ENCODE peak calls at places on chromosomes 5 and 9, in nine cellular contexts. Y is BE2C, X is LNCaP clone FGC, Q is MM.1S, O is lower lobe of right lung, W is fibroblast of lung, G is lung, D is ascending aorta, A is body of pancreas. B is an unnamed sample.

GRCh38 chr9:71285191-71285656 is 163.8 kb upstream of the TRPM3 start:
- DNase-seq in X (peak; percentile 80), Q (peak; percentile 71), A (peak; percentile 44), Y (peak; percentile 65), W (peak; percentile 46), G (peak; percentile 31), O (no peak), D (no peak), B (no peak)

GRCh38 chr5:141747646-141748229 is 65.7 kb upstream of the ARAP3 start:
- DNase-seq in Y (no peak), Q (no peak), O (no peak), G (no peak), A (no peak), X (no peak), D (no peak), W (no peak), B (no peak)

GRCh38 chr5:57155033-57155432 is 18.8 kb upstream of the GPBP1 start:
- DNase-seq in Q (no peak), X (no peak), O (no peak), W (no peak), Y (no peak), G (no peak), D (no peak), A (no peak), B (no peak)

GRCh38 chr5:152634596-152634995 is 229.5 kb upstream of the NMUR2 start:
- DNase-seq in O (no peak), Q (no peak), D (peak; percentile 66), Y (no peak), G (no peak), W (no peak), X (no peak), A (peak; percentile 23), B (no peak)

GRCh38 chr5:179274321-179275315 is 70.6 kb downstream of the ADAMTS2 start:
- DNase-seq in Q (no peak), W (no peak), D (no peak), Y (no peak), O (peak; percentile 37), G (no peak), X (no peak), A (no peak), B (no peak)

GRCh38 chr5:128304121-128304520 is 220.6 kb downstream of the SLC12A2 start:
- DNase-seq in O (no peak), W (peak; percentile 90), Q (no peak), A (peak; percentile 9), G (peak; percentile 33), Y (no peak), D (no peak), X (no peak), B (no peak)

GRCh38 chr5:154857091-154857533 is 1.3 kb upstream of the CNOT8 start:
- DNase-seq in A (no peak), X (no peak), G (no peak), Q (peak; percentile 43), Y (no peak), D (peak; percentile 93), W (no peak), O (no peak), B (no peak)

GRCh38 chr5:36242534-36243144 is 914 bp upstream of the NADK2 start:
- DNase-seq in X (no peak), W (no peak), O (no peak), A (peak; percentile 67), Q (no peak), D (peak; percentile 63), G (no peak), Y (no peak), B (no peak)

GRCh38 chr5:61748651-61749050 is 416.6 kb downstream of the ZSWIM6 start:
- DNase-seq in W (no peak), G (no peak), Q (no peak), D (no peak), Y (no peak), A (no peak), X (no peak), O (no peak), B (no peak)

GRCh38 chr5:61746836-61747575 is 414.9 kb downstream of the ZSWIM6 start:
- DNase-seq in D (no peak), O (no peak), A (no peak), Y (no peak), W (peak; percentile 72), G (no peak), X (no peak), Q (no peak), B (no peak)

DNA sequence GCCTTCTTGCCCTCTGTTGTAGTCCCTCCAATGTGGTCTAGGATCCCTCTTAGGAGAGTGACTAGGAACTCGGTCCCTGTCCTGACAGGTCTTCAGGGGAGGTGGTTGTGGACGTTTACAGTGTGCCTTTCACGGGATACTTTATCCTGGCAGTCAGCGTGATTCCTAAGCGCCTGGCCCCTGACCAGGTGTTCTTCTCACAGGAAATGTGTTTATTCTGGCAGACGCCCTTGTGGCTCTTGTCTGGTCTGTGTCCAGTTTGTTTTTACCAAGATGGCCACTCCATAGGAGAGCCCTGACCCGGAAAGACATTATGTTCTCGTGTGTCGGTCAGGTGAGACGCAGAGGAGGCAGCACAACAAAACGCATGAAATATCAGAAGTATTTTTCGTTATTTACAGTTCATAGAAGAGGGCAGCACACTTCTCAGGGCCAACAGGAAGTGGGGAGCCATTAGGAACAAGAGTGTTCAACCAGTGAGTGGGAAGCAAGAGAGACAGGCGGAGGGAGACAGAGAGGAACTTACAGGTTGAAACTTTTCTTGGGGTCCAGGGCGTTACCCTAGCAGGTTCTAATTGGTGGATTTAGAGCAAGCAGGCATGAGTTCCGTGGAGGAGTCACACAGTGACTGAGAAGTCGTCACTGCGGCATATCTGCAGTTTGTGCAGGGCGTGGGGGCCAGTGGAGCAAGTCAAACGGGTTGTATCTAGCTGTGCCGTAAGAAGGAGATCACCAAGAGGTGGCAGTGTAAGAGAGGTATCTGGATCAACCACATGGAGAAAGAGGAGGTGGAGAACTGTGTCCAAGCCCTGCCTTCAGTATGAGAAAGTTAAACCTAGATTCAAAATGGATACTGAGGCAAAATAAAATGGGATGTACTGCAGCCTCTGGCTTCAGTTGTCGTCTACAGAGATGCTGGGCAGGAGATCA is 412.9 kb downstream of the ZSWIM6 start:
- DNase-seq in X (peak; percentile 35), O (no peak), W (no peak), Q (no peak), Y (no peak), G (no peak), D (no peak), A (peak; percentile 43), B (no peak)
- TF ChIP-seq CTCF in X (no peak), O (no peak), W (no peak), Q (no peak), Y (peak; percentile 14), G (no peak), D (no peak), A (peak; percentile 22), B (no peak)

DNA sequence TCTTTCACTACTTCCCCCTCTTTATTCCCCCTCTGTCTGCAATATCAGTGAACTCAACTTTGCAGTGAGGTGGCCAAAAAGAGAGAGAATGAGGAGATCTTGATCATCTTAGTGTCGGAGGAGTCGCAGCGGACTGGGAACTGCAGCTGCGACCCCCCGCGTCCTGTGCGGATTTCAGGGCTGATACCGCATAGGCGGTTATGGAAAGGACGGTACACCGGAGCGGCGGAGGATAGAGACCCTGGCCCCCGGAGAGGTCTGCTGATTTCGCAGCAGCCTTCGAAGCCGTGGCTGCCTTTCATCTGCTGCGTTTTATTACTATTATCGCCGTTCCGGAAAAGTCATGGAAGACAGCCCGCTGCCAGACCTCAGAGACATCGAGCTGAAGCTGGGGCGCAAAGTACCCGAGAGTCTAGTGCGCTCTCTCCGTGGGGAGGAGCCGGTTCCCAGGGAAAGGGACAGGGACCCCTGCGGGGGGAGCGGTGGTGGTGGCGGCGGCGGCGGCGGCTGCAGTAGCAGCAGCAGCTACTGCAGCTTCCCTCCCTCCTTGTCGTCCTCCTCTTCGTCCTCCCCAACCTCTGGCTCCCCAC is 648 bp downstream of the LURAP1L start:
- DNase-seq in Y (peak; percentile 38), D (no peak), W (peak; percentile 25), A (peak; percentile 41), X (no peak), G (no peak), Q (peak; percentile 22), O (peak; percentile 42), B (no peak)
- H3K4me3 ChIP-seq in Y (peak overlapping the region; percentile 91), D (peak overlapping the region; percentile 59), W (peak overlapping the region; percentile 76), A (peak overlapping the region; percentile 70), X (peak overlapping the region; percentile 55), G (peak overlapping the region; percentile 74), Q (peak overlapping the region; percentile 63), O (peak overlapping the region; percentile 76), B (peak overlapping the region; percentile 54)

GRCh38 chr9:18059447-18059846 is 414.5 kb upstream of the ADAMTSL1 start:
- DNase-seq in O (no peak), D (no peak), Q (no peak), W (no peak), A (no peak), X (no peak), Y (no peak), G (no peak), B (no peak)

GRCh38 chr9:18061332-18061731 is 412.6 kb upstream of the ADAMTSL1 start:
- DNase-seq in Q (no peak), G (no peak), D (no peak), O (no peak), Y (no peak), A (no peak), W (no peak), X (no peak), B (no peak)

GRCh38 chr9:18059043-18059442 is 414.9 kb upstream of the ADAMTSL1 start:
- DNase-seq in W (no peak), A (no peak), D (no peak), Y (no peak), Q (peak; percentile 30), X (no peak), O (no peak), G (no peak), B (no peak)

GRCh38 chr9:18061856-18062255 is 412.1 kb upstream of the ADAMTSL1 start:
- DNase-seq in Q (no peak), O (no peak), A (no peak), Y (no peak), X (no peak), D (no peak), W (no peak), G (no peak), B (no peak)

DNA sequence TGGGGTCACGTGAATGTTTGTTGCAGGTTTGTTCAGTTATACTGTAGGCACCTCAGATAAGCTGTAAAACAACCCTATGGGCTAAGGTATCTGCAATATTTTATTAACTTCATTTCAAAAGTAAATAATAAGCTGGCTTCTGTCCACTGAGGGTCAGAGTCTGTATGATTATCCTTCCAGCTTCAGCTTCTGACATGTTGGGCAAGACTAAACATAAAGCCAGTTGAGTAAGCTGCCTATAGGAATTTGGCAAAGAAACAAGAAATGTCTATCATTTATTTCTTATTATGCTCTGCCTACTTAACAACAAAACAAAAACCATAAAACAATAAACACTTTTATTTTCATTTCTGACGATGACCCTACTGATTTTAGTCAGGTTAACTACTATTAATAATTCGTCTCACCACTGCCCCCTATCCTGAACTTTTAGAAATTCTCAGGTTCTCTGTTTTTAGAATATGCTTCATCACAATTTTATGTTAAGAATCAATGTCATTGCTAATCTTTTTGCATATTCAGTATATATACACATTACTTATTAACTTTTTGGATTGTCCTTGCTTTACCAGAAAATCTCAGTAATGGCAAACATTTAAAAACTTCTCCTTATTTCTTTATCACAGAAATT is 413.5 kb upstream of the ADAMTSL1 start:
- DNase-seq in Y (no peak), G (no peak), W (no peak), O (no peak), A (no peak), X (no peak), Q (no peak), D (no peak), B (no peak)
- TF ChIP-seq CTCF in Y (no peak), G (no peak), W (no peak), O (no peak), A (peak; percentile 15), X (peak; percentile 20), Q (peak; percentile 31), D (peak; percentile 10), B (no peak)

DNA sequence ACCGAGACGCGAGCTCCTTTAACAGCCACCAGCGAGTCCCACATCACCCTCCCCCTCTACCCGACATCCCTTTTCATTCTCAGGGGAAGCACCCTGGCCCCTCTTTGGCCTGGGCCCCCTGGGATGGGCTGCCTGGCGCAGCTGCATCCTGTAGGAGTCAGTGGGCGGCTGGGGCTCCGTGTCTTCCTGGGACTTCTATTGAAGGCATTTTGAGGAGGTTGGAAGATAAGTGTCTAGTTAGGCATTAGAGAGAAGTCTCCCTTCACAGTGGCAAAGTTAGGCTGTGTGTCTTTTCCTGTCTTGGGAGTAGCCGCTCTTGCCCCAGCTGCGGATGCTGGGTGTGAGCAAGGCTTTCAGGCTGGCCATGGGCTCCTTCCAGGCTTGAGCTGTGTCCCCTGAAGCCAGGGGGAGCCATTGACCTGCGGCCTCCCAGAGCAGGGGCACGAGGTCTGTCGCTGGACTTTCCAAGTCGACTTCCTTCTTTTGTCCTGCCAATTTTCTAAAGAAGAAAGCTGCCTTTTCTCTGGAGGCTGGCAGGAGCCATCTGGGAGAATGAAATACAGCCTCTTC is 18.6 kb upstream of the NKD2 start:
- DNase-seq in G (peak; percentile 42), A (peak; percentile 52), D (peak; percentile 78), X (no peak), Y (no peak), Q (no peak), O (peak; percentile 68), W (no peak), B (no peak)
- H3K4me3 ChIP-seq in G (no peak overlapping the region), A (no peak overlapping the region), D (no peak overlapping the region), X (no peak overlapping the region), Y (no peak overlapping the region), Q (no peak overlapping the region), O (no peak overlapping the region), W (no peak overlapping the region), B (no peak overlapping the region)

B was measured in GM06990.